ENCODE peak calls at places on chromosome 14, in eight cellular contexts. One of them, this sample, is unnamed.

GRCh38 chr14:34604990-34605389 is 25.0 kb downstream of the SNX6 start:
- DNase-seq in left ventricle myocardium superior: no peak
- DNase-seq in epithelial cell of prostate: no peak
- DNase-seq in activated CD4-positive, alpha-beta T cell treated with anti-CD3 and anti-CD28 coated beads, Interleukin-2, amount 10 ng/mL, durations not matched to agents 7 days and 5 days: no peak
- DNase-seq in AG08395: no peak
- DNase-seq in RWPE1: no peak
- DNase-seq in left colon: no peak
- DNase-seq in AG09309: no peak
- DNase-seq in this sample: no peak

GRCh38 chr14:61570188-61570960 is 124.9 kb upstream of the HIF1A start:
- DNase-seq in left ventricle myocardium superior: no peak
- DNase-seq in epithelial cell of prostate: no peak
- DNase-seq in activated CD4-positive, alpha-beta T cell treated with anti-CD3 and anti-CD28 coated beads, Interleukin-2, amount 10 ng/mL, durations not matched to agents 7 days and 5 days: no peak
- DNase-seq in AG08395: no peak
- DNase-seq in RWPE1: no peak
- DNase-seq in left colon: no peak
- DNase-seq in AG09309: no peak
- DNase-seq in this sample: no peak

GRCh38 chr14:91009501-91010152 is 50.8 kb downstream of the RPS6KA5 start:
- DNase-seq in left ventricle myocardium superior: no peak
- DNase-seq in epithelial cell of prostate: no peak
- DNase-seq in activated CD4-positive, alpha-beta T cell treated with anti-CD3 and anti-CD28 coated beads, Interleukin-2, amount 10 ng/mL, durations not matched to agents 7 days and 5 days: peak
- DNase-seq in AG08395: no peak
- DNase-seq in RWPE1: no peak
- DNase-seq in left colon: no peak
- DNase-seq in AG09309: no peak
- DNase-seq in this sample: no peak

GRCh38 chr14:56005580-56006053 is 112.6 kb upstream of the PELI2 start:
- DNase-seq in left ventricle myocardium superior: no peak
- DNase-seq in epithelial cell of prostate: no peak
- DNase-seq in activated CD4-positive, alpha-beta T cell treated with anti-CD3 and anti-CD28 coated beads, Interleukin-2, amount 10 ng/mL, durations not matched to agents 7 days and 5 days: no peak
- DNase-seq in AG08395: peak
- DNase-seq in RWPE1: no peak
- DNase-seq in left colon: no peak
- DNase-seq in AG09309: peak
- DNase-seq in this sample: no peak

GRCh38 chr14:94345344-94346072 is 22.4 kb upstream of the SERPINA6 start:
- DNase-seq in left ventricle myocardium superior: no peak
- DNase-seq in epithelial cell of prostate: peak
- DNase-seq in activated CD4-positive, alpha-beta T cell treated with anti-CD3 and anti-CD28 coated beads, Interleukin-2, amount 10 ng/mL, durations not matched to agents 7 days and 5 days: no peak
- DNase-seq in AG08395: peak
- DNase-seq in RWPE1: peak
- DNase-seq in left colon: no peak
- DNase-seq in AG09309: peak
- DNase-seq in this sample: no peak

GRCh38 chr14:106094654-106095189 is 568.3 kb downstream of the TMEM121 start:
- DNase-seq in left ventricle myocardium superior: no peak
- DNase-seq in epithelial cell of prostate: no peak
- DNase-seq in activated CD4-positive, alpha-beta T cell treated with anti-CD3 and anti-CD28 coated beads, Interleukin-2, amount 10 ng/mL, durations not matched to agents 7 days and 5 days: peak
- DNase-seq in AG08395: no peak
- DNase-seq in RWPE1: no peak
- DNase-seq in left colon: no peak
- DNase-seq in AG09309: no peak
- DNase-seq in this sample: no peak

GRCh38 chr14:24880689-24881088 is 169.3 kb downstream of the STXBP6 start:
- DNase-seq in left ventricle myocardium superior: no peak
- DNase-seq in epithelial cell of prostate: no peak
- DNase-seq in activated CD4-positive, alpha-beta T cell treated with anti-CD3 and anti-CD28 coated beads, Interleukin-2, amount 10 ng/mL, durations not matched to agents 7 days and 5 days: no peak
- DNase-seq in AG08395: peak
- DNase-seq in RWPE1: no peak
- DNase-seq in left colon: no peak
- DNase-seq in AG09309: no peak
- DNase-seq in this sample: no peak

GRCh38 chr14:49920935-49921334 is 28.1 kb downstream of the ARF6 start:
- DNase-seq in left ventricle myocardium superior: no peak
- DNase-seq in epithelial cell of prostate: no peak
- DNase-seq in activated CD4-positive, alpha-beta T cell treated with anti-CD3 and anti-CD28 coated beads, Interleukin-2, amount 10 ng/mL, durations not matched to agents 7 days and 5 days: no peak
- DNase-seq in AG08395: no peak
- DNase-seq in RWPE1: no peak
- DNase-seq in left colon: no peak
- DNase-seq in AG09309: no peak
- DNase-seq in this sample: no peak

GRCh38 chr14:93212432-93212831 is 5.4 kb downstream of the UBR7 start:
- DNase-seq in left ventricle myocardium superior: no peak
- DNase-seq in epithelial cell of prostate: no peak
- DNase-seq in activated CD4-positive, alpha-beta T cell treated with anti-CD3 and anti-CD28 coated beads, Interleukin-2, amount 10 ng/mL, durations not matched to agents 7 days and 5 days: no peak
- DNase-seq in AG08395: no peak
- DNase-seq in RWPE1: no peak
- DNase-seq in left colon: no peak
- DNase-seq in AG09309: no peak
- DNase-seq in this sample: no peak

GRCh38 chr14:71482701-71483100 is 449.5 kb upstream of the RGS6 start:
- DNase-seq in left ventricle myocardium superior: no peak
- DNase-seq in epithelial cell of prostate: no peak
- DNase-seq in activated CD4-positive, alpha-beta T cell treated with anti-CD3 and anti-CD28 coated beads, Interleukin-2, amount 10 ng/mL, durations not matched to agents 7 days and 5 days: no peak
- DNase-seq in AG08395: no peak
- DNase-seq in RWPE1: no peak
- DNase-seq in left colon: no peak
- DNase-seq in AG09309: no peak
- DNase-seq in this sample: no peak

GRCh38 chr14:50823051-50823762 is 7.8 kb downstream of the NIN start:
- DNase-seq in left ventricle myocardium superior: peak
- DNase-seq in epithelial cell of prostate: no peak
- DNase-seq in activated CD4-positive, alpha-beta T cell treated with anti-CD3 and anti-CD28 coated beads, Interleukin-2, amount 10 ng/mL, durations not matched to agents 7 days and 5 days: no peak
- DNase-seq in AG08395: peak
- DNase-seq in RWPE1: no peak
- DNase-seq in left colon: no peak
- DNase-seq in AG09309: no peak
- DNase-seq in this sample: peak

This sample was measured in left ventricle myocardium inferior.